ENCODE peak calls at places on chromosomes 7 and 10, in four cellular contexts. S is spleen, F is psoas muscle, E is prostate gland. L is an unnamed sample.
A peak's percentile ranks its signal among the peaks of the same experiment; 100 is the strongest.

GRCh38 chr10:1963341-1963740 is 226.0 kb upstream of the ADARB2 start:
- DNase-seq in S (no peak), F (no peak), E (no peak), L (no peak)

GRCh38 chr7:44222074-44222473 is 21.3 kb downstream of the YKT6 start:
- DNase-seq in E (no peak), F (peak; percentile 17), S (peak; percentile 59), L (no peak)

GRCh38 chr10:70227548-70228320 is 5.5 kb downstream of the PPA1 start:
- DNase-seq in E (no peak), S (no peak), F (no peak), L (peak; percentile 72)

GRCh38 chr10:35938160-35938559 is 296.1 kb upstream of the FZD8 start:
- DNase-seq in S (no peak), F (no peak), E (no peak), L (no peak)

GRCh38 chr10:84925495-84925894 is 597.1 kb downstream of the CCSER2 start:
- DNase-seq in F (no peak), E (no peak), S (no peak), L (no peak)

GRCh38 chr10:35794703-35795102 is 152.6 kb upstream of the FZD8 start:
- DNase-seq in S (no peak), E (no peak), F (no peak), L (no peak)

GRCh38 chr7:105230486-105230885 is 158.2 kb downstream of the SRPK2 start:
- DNase-seq in E (no peak), S (no peak), F (no peak), L (no peak)

GRCh38 chr7:102300643-102301211 is 14.1 kb downstream of the SH2B2 start:
- DNase-seq in E (no peak), S (no peak), F (peak; percentile 85), L (no peak)

GRCh38 chr10:778626-779330 is 89.3 kb upstream of the DIP2C start:
- DNase-seq in E (no peak), S (no peak), F (peak; percentile 40), L (no peak)

GRCh38 chr10:14416308-14416700 is 85.6 kb upstream of the FRMD4A start:
- DNase-seq in E (no peak), F (no peak), S (no peak), L (no peak)

GRCh38 chr7:113774182-113774807 is 144.5 kb downstream of the PPP1R3A start:
- DNase-seq in F (no peak), S (no peak), E (no peak), L (no peak)

GRCh38 chr10:113475381-113475807 is 77.5 kb upstream of the HABP2 start:
- DNase-seq in S (no peak), F (no peak), E (peak; percentile 77), L (no peak)

GRCh38 chr10:97566338-97566986 is 6.1 kb upstream of the ANKRD2 start:
- DNase-seq in F (no peak), S (no peak), E (no peak), L (no peak)

GRCh38 chr7:73703985-73704639 is 15.4 kb downstream of the STX1A start:
- DNase-seq in S (peak; percentile 80), F (peak; percentile 73), E (no peak), L (peak; percentile 78)

GRCh38 chr10:110488944-110489343 is 8.8 kb upstream of the DUSP5 start:
- DNase-seq in E (no peak), F (no peak), S (no peak), L (no peak)

GRCh38 chr7:91156326-91156725 is 107.9 kb upstream of the FZD1 start:
- DNase-seq in F (no peak), E (no peak), S (no peak), L (no peak)

GRCh38 chr10:110919971-110920881 is 822 bp downstream of the SHOC2 start:
- DNase-seq in F (peak; percentile 59), E (peak; percentile 22), S (no peak), L (peak; percentile 74)

GRCh38 chr7:22633286-22633953 is 93.6 kb upstream of the IL6 start:
- DNase-seq in S (no peak), F (no peak), E (no peak), L (no peak)

GRCh38 chr7:128863433-128863989 is 855 bp downstream of the ATP6V1F start:
- DNase-seq in F (peak; percentile 65), S (no peak), E (peak; percentile 33), L (peak; percentile 57)

GRCh38 chr7:67426654-67427053 is 430.0 kb downstream of the TYW1 start:
- DNase-seq in F (no peak), S (no peak), E (no peak), L (no peak)

GRCh38 chr7:38020134-38020533 is 99.7 kb downstream of the EPDR1 start:
- DNase-seq in F (peak; percentile 36), E (no peak), S (no peak), L (no peak)

GRCh38 chr7:44565097-44565794 is 8.5 kb downstream of the DDX56 start:
- DNase-seq in S (peak; percentile 92), E (peak; percentile 56), F (peak; percentile 87), L (peak; percentile 80)

GRCh38 chr10:58813573-58813972 is 300.9 kb downstream of the BICC1 start:
- DNase-seq in S (no peak), F (no peak), E (no peak), L (no peak)

GRCh38 chr7:40815022-40815421 is 680.2 kb downstream of the SUGCT start:
- DNase-seq in E (no peak), F (no peak), S (no peak), L (no peak)

GRCh38 chr7:7773334-7774308 is 55.2 kb upstream of the RPA3 start:
- DNase-seq in F (no peak), S (no peak), E (no peak), L (no peak)

GRCh38 chr10:106705576-106706526 is 458.7 kb downstream of the SORCS1 start:
- DNase-seq in S (no peak), E (peak; percentile 8), F (no peak), L (no peak)

GRCh38 chr7:135708041-135708440 is 19.9 kb downstream of the SLC13A4 start:
- DNase-seq in S (no peak), F (no peak), E (no peak), L (no peak)

GRCh38 chr10:13809447-13809846 is 222.7 kb downstream of the PRPF18 start:
- DNase-seq in E (no peak), S (no peak), F (no peak), L (no peak)

GRCh38 chr7:66631471-66631870 is 2.8 kb downstream of the KCTD7 start:
- DNase-seq in S (no peak), E (no peak), F (no peak), L (no peak)

GRCh38 chr10:106285199-106285598 is 879.3 kb downstream of the SORCS1 start:
- DNase-seq in E (no peak), F (no peak), S (no peak), L (no peak)

GRCh38 chr7:70734436-70734835 is 397.5 kb upstream of the GALNT17 start:
- DNase-seq in S (no peak), F (no peak), E (no peak), L (no peak)

GRCh38 chr10:66350622-66351399 is 575.0 kb upstream of the LRRTM3 start:
- DNase-seq in F (no peak), E (no peak), S (no peak), L (no peak)

GRCh38 chr7:40570218-40570617 is 435.4 kb downstream of the SUGCT start:
- DNase-seq in F (no peak), S (no peak), E (no peak), L (no peak)

GRCh38 chr7:29974286-29974685 is 15.3 kb downstream of the SCRN1 start:
- DNase-seq in S (no peak), F (no peak), E (no peak), L (no peak)

GRCh38 chr10:124281666-124282065 is 137.1 kb downstream of the OAT start:
- DNase-seq in S (peak; percentile 61), E (no peak), F (peak; percentile 11), L (no peak)

GRCh38 chr7:150668472-150668911 is 17.0 kb upstream of the GIMAP2 start:
- DNase-seq in S (no peak), F (no peak), E (no peak), L (no peak)

GRCh38 chr7:112505495-112505894 is 24.7 kb downstream of the LSMEM1 start:
- DNase-seq in E (no peak), S (no peak), F (no peak), L (no peak)
- TF ChIP-seq CTCF in E (no peak), S (no peak), F (no peak), L (no peak)

GRCh38 chr7:13803134-13803533 is 186.3 kb downstream of the ETV1 start:
- DNase-seq in F (no peak), E (no peak), S (no peak), L (no peak)
- H3K4me1 ChIP-seq in F (no peaks in the 10 kb centered on the region), E (no peaks in the 10 kb centered on the region), S (no peaks in the 10 kb centered on the region), L (no peaks in the 10 kb centered on the region)

GRCh38 chr7:122303522-122303970 is 1.0 kb downstream of the FEZF1 start:
- DNase-seq in E (no peak), S (peak; percentile 66), F (no peak), L (no peak)

GRCh38 chr7:122304604-122304975 is at the start of gene FEZF1:
- DNase-seq in F (no peak), S (no peak), E (peak; percentile 58), L (no peak)

GRCh38 chr7:122302826-122303521 is 1.6 kb downstream of the FEZF1 start:
- DNase-seq in F (no peak), E (no peak), S (no peak), L (no peak)

GRCh38 chr7:122304996-122305421 is 459 bp upstream of the FEZF1 start:
- DNase-seq in F (no peak), S (no peak), E (no peak), L (no peak)

GRCh38 chr7:122303971-122304603 is 463 bp downstream of the FEZF1 start:
- DNase-seq in S (peak; percentile 61), F (no peak), E (no peak), L (peak; percentile 42)
- H3K4me3 ChIP-seq in S (no peak overlapping the region), F (peak overlapping the region; percentile 60), E (no peak overlapping the region), L (no peak overlapping the region)

DNA sequence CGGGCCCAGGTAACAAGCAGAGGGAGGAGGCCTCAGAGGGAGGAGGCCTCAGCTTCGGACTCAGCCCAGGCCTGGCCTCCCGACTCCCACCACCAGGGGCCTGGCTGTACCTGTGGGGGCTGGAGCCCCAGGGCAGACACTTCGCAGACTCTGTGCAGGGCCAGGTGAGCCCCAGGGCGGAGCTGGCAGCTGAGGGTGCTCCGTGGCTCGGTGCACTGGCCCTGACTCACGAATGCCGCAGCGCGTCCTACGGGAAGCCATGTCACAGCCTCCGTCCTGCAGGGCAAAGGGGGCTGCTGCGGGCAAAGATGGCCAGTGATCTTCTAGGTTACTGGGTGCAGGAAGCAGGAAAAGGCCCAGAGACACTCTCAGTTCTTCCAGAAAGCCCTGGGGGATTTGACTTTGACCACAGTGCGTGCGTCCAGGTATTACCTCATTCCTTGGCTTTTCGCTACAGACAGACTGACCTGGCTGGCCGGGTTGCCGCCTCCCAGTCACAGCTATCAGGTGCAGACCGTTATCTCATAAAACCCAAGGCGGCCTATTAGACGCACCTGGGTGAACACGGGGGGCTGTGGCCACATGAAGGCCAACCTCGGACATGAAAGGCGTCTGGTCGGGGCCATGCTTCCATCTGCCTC is 80.1 kb downstream of the FOXL3 start:
- DNase-seq in S (peak; percentile 50), F (peak; percentile 23), E (no peak), L (peak; percentile 54)
- TF ChIP-seq CTCF in S (no peak), F (no peak), E (peak; percentile 32), L (no peak)

GRCh38 chr7:50676754-50677153 is 105.9 kb downstream of the GRB10 start:
- DNase-seq in E (no peak), F (no peak), S (no peak), L (no peak)
- H3K4me1 ChIP-seq in E (peaks cover 17% of the 10 kb centered on the region), F (peaks cover 75% of the 10 kb centered on the region), S (peaks cover 38% of the 10 kb centered on the region), L (peaks cover 3% of the 10 kb centered on the region)